ENCODE peak calls at places on chromosomes 1 and 21, in four cellular contexts. One of them, this sample, is unnamed.
A peak's percentile ranks its signal among the peaks of the same experiment; 100 is the strongest.

GRCh38 chr1:223153177-223154119 is 10.4 kb upstream of the TLR5 start:
- DNase-seq in GM12878: no peak
- DNase-seq in stomach: no peak
- DNase-seq in K562: peak; percentile 62
- DNase-seq in this sample: no peak

GRCh38 chr1:92973203-92973907 is 12.1 kb upstream of the DIPK1A start:
- DNase-seq in K562: peak; percentile 33
- DNase-seq in stomach: no peak
- DNase-seq in GM12878: no peak
- DNase-seq in this sample: no peak

GRCh38 chr1:94926915-94927404 is at the start of gene CNN3:
- DNase-seq in stomach: peak; percentile 92
- DNase-seq in GM12878: peak; percentile 4
- DNase-seq in K562: peak; percentile 17
- DNase-seq in this sample: peak; percentile 94

GRCh38 chr1:207029991-207030521 is 2.5 kb downstream of the C1orf116 start:
- DNase-seq in K562: peak; percentile 48
- DNase-seq in stomach: no peak
- DNase-seq in GM12878: no peak
- DNase-seq in this sample: no peak

GRCh38 chr1:117025568-117025967 is 24.0 kb downstream of the CD101 start:
- DNase-seq in K562: no peak
- DNase-seq in stomach: no peak
- DNase-seq in GM12878: no peak
- DNase-seq in this sample: no peak

GRCh38 chr1:52602328-52603300 is at the start of gene GPX7:
- DNase-seq in stomach: peak; percentile 39
- DNase-seq in GM12878: no peak
- DNase-seq in K562: no peak
- DNase-seq in this sample: peak; percentile 42

GRCh38 chr1:180614746-180615145 is 17.1 kb upstream of the XPR1 start:
- DNase-seq in K562: no peak
- DNase-seq in stomach: no peak
- DNase-seq in GM12878: no peak
- DNase-seq in this sample: no peak

GRCh38 chr21:44793269-44794030 is 8.2 kb downstream of the UBE2G2 start:
- DNase-seq in stomach: peak; percentile 61
- DNase-seq in GM12878: no peak
- DNase-seq in K562: peak; percentile 84
- DNase-seq in this sample: peak; percentile 47

GRCh38 chr1:67716800-67717199 is 31.8 kb downstream of the GADD45A start:
- DNase-seq in GM12878: no peak
- DNase-seq in K562: no peak
- DNase-seq in stomach: no peak
- DNase-seq in this sample: peak; percentile 71

GRCh38 chr1:170567214-170567613 is 35.2 kb downstream of the GORAB start:
- DNase-seq in K562: no peak
- DNase-seq in GM12878: no peak
- DNase-seq in stomach: no peak
- DNase-seq in this sample: no peak

GRCh38 chr1:54158071-54158470 is 5.3 kb upstream of the CDCP2 start:
- DNase-seq in stomach: peak; percentile 44
- DNase-seq in K562: no peak
- DNase-seq in GM12878: no peak
- DNase-seq in this sample: peak; percentile 34

GRCh38 chr1:54163051-54163450 is 10.3 kb upstream of the CDCP2 start:
- DNase-seq in GM12878: no peak
- DNase-seq in stomach: no peak
- DNase-seq in K562: peak; percentile 76
- DNase-seq in this sample: peak; percentile 58

GRCh38 chr1:54161495-54162168 is 8.8 kb upstream of the CDCP2 start:
- DNase-seq in GM12878: no peak
- DNase-seq in K562: no peak
- DNase-seq in stomach: no peak
- DNase-seq in this sample: no peak

GRCh38 chr1:54159733-54160316 is 7.0 kb upstream of the CDCP2 start:
- DNase-seq in stomach: no peak
- DNase-seq in GM12878: no peak
- DNase-seq in K562: no peak
- DNase-seq in this sample: no peak

GRCh38 chr1:54160351-54160750 is 7.6 kb upstream of the CDCP2 start:
- DNase-seq in K562: no peak
- DNase-seq in GM12878: no peak
- DNase-seq in stomach: no peak
- DNase-seq in this sample: no peak
- TF ChIP-seq POLR2AphosphoS5 in K562: no peak
- TF ChIP-seq POLR2AphosphoS5 in GM12878: no peak
- TF ChIP-seq POLR2AphosphoS5 in stomach: no peak
- TF ChIP-seq POLR2AphosphoS5 in this sample: no peak

DNA sequence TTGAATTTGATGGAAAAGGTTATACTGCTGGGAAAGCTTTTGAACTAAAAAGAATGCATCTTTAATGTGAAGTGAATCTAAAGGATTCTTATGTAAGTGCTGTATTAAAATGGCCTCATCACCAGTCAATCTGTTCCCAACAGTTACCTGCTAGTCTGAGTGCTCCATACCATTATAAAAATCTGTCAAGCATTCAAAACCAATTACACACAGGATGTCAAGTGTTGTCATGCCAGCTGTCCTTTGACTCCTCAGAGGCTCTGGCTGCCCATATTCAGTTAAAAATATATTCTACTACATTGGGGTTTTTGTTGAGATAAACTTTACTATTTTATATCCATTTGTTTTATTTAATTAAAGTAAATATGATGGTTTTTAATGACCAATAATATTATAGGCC is 1587.7 kb downstream of the AMY1C start:
- DNase-seq in GM12878: no peak
- DNase-seq in stomach: no peak
- DNase-seq in K562: no peak
- DNase-seq in this sample: no peak
- TF ChIP-seq EP300 in GM12878: no peak
- TF ChIP-seq EP300 in stomach: no peak
- TF ChIP-seq EP300 in K562: no peak
- TF ChIP-seq EP300 in this sample: no peak

GRCh38 chr1:29332204-29332603 is 95.9 kb downstream of the PTPRU start:
- DNase-seq in GM12878: no peak
- DNase-seq in stomach: no peak
- DNase-seq in K562: peak; percentile 80
- DNase-seq in this sample: peak; percentile 24
- TF ChIP-seq CTCF in GM12878: peak; percentile 44
- TF ChIP-seq CTCF in stomach: no peak
- TF ChIP-seq CTCF in K562: peak; percentile 93
- TF ChIP-seq CTCF in this sample: peak; percentile 35

DNA sequence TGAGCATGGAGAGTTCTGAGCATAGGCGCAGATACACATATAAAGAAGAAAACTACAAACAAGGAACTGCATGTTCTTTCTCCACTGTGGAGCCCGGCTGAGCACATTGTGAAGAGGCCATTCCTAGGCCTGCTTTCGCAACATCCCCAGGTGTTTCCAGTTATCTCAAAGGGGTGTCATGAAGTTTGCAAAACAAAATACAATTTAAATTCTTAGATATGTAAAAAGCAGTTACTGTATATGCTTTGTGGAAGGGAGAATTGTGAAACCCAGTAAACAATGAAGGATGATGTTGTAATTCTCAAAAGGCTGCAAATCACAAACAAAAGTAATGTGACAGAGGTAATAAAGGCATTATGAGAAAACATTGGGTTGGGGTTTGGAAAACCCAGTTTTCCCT is 98.6 kb upstream of the ZNF644 start:
- DNase-seq in K562: no peak
- DNase-seq in stomach: no peak
- DNase-seq in GM12878: no peak
- DNase-seq in this sample: peak; percentile 23
- TF ChIP-seq POLR2AphosphoS5 in K562: no peak
- TF ChIP-seq POLR2AphosphoS5 in stomach: no peak
- TF ChIP-seq POLR2AphosphoS5 in GM12878: no peak
- TF ChIP-seq POLR2AphosphoS5 in this sample: no peak